ENCODE peak calls at places on chromosomes 4 and X, in six cellular contexts. O is left cardiac atrium; R is stimulated activated naive CD8-positive, alpha-beta T cell treated with anti-CD3 and anti-CD28 coated beads, Interleukin-15, amount 100 ng/mL, for 72 hours; H is activated CD8-positive, alpha-beta T cell treated with anti-CD3 and anti-CD28 coated beads for 36 hours; T is HCT116; L is Right ventricle myocardium inferior. Y is an unnamed sample.

GRCh38 chrX:53262189-53262917 is 19.0 kb downstream of the IQSEC2 start:
- ATAC-seq in O (no peak), R (no peak), H (no peak), T (no peak), L (no peak), Y (peak; percentile 15)

GRCh38 chr4:93016350-93016749 is 712.6 kb downstream of the GRID2 start:
- ATAC-seq in O (no peak), R (no peak), H (no peak), T (no peak), L (no peak), Y (no peak)

GRCh38 chrX:31307952-31308351 is 236.1 kb upstream of the FTHL17 start:
- ATAC-seq in O (no peak), R (no peak), H (no peak), T (no peak), L (no peak), Y (no peak)

GRCh38 chrX:31136144-31136572 is 64.3 kb upstream of the FTHL17 start:
- ATAC-seq in O (no peak), R (peak; percentile 55), H (peak; percentile 20), T (no peak), L (no peak), Y (no peak)

GRCh38 chrX:101617211-101618191 is at the start of gene ARMCX6:
- ATAC-seq in O (peak; percentile 95), R (peak; percentile 90), H (peak; percentile 80), T (peak; percentile 87), L (peak; percentile 96), Y (peak; percentile 90)

GRCh38 chr4:3285558-3286334 is 7.1 kb upstream of the RGS12 start:
- ATAC-seq in O (no peak), R (peak; percentile 26), H (peak; percentile 17), T (no peak), L (peak; percentile 33), Y (no peak)

GRCh38 chrX:154735695-154736393 is 15.0 kb downstream of the GAB3 start:
- ATAC-seq in O (peak; percentile 81), R (no peak), H (no peak), T (no peak), L (peak; percentile 79), Y (peak; percentile 84)

GRCh38 chrX:96204928-96205327 is 479.7 kb upstream of the DIAPH2 start:
- ATAC-seq in O (no peak), R (no peak), H (no peak), T (no peak), L (no peak), Y (no peak)

GRCh38 chrX:38678217-38678616 is 116.9 kb downstream of the TSPAN7 start:
- ATAC-seq in O (no peak), R (no peak), H (no peak), T (no peak), L (no peak), Y (no peak)